ENCODE peak calls at places on chromosomes 2 and 18, in six cellular contexts. U is CD4-positive, alpha-beta memory T cell; H is GM23248; N is cardiac muscle cell; Q is breast epithelium; A is IMR-90. J is an unnamed sample. For H3K9me3 and H3K27me3, the result is how much of the 10 kb centered on the place peaks cover.

GRCh38 chr2:54609241-54609640 is 114.2 kb upstream of the EML6 start:
- DNase-seq in H (no peak), A (no peak), Q (no peak), N (no peak), U (no peak), J (no peak)

GRCh38 chr2:207334631-207335371 is 169.1 kb upstream of the KLF7 start:
- DNase-seq in U (no peak), N (peak), H (peak), Q (peak), A (peak), J (no peak)

GRCh38 chr2:236876642-236877041 is 209.0 kb upstream of the COPS8 start:
- DNase-seq in A (no peak), H (no peak), Q (no peak), N (no peak), U (no peak), J (no peak)

GRCh38 chr2:70203086-70203485 is 12.3 kb upstream of the C2orf42 start:
- DNase-seq in A (no peak), U (no peak), H (no peak), N (no peak), Q (no peak), J (no peak)

GRCh38 chr18:11883153-11883552 is 25.0 kb downstream of the MPPE1 start:
- DNase-seq in A (peak), H (no peak), Q (no peak), U (no peak), N (no peak), J (no peak)

GRCh38 chr2:53167227-53167626 is 600.4 kb upstream of the CHAC2 start:
- DNase-seq in Q (no peak), N (no peak), A (no peak), H (no peak), U (no peak), J (no peak)

GRCh38 chr2:57701391-57701791 is 345.2 kb upstream of the VRK2 start:
- DNase-seq in A (peak), Q (no peak), H (peak), U (no peak), N (no peak), J (no peak)

GRCh38 chr2:117832905-117833613 is 18.6 kb downstream of the DDX18 start:
- DNase-seq in H (peak), N (peak), U (no peak), Q (no peak), A (peak), J (no peak)

GRCh38 chr2:20582600-20583221 is 68.2 kb downstream of the HS1BP3 start:
- DNase-seq in Q (no peak), H (no peak), U (no peak), A (no peak), N (no peak), J (no peak)

GRCh38 chr2:80335411-80335810 is 30.9 kb upstream of the LRRTM1 start:
- DNase-seq in U (no peak), N (no peak), Q (no peak), H (no peak), A (no peak), J (no peak)

GRCh38 chr2:117996525-117996924 is 17.3 kb downstream of the CCDC93 start:
- DNase-seq in A (no peak), U (no peak), N (no peak), Q (no peak), H (no peak), J (no peak)

GRCh38 chr2:227821043-227821942 is 7.7 kb downstream of the CCL20 start:
- DNase-seq in N (no peak), H (no peak), Q (no peak), A (no peak), U (no peak), J (no peak)

GRCh38 chr2:5691659-5692529 is at the start of gene SOX11:
- DNase-seq in Q (peak), H (peak), U (no peak), N (peak), A (peak), J (no peak)

GRCh38 chr2:12771154-12771553 is 54.4 kb downstream of the TRIB2 start:
- DNase-seq in A (no peak), N (no peak), H (no peak), Q (no peak), U (no peak), J (no peak)

GRCh38 chr18:10049721-10050120 is 135.9 kb downstream of the VAPA start:
- DNase-seq in Q (no peak), U (no peak), H (no peak), A (peak), N (peak), J (no peak)

GRCh38 chr2:235026137-235026536 is 74.3 kb downstream of the SH3BP4 start:
- DNase-seq in H (peak), U (no peak), N (peak), A (peak), Q (peak), J (no peak)

GRCh38 chr18:957829-958228 is 53.2 kb downstream of the ADCYAP1 start:
- DNase-seq in H (no peak), N (no peak), A (no peak), Q (no peak), U (no peak), J (no peak)

GRCh38 chr2:204255068-204255467 is 290.2 kb upstream of the PARD3B start:
- DNase-seq in N (no peak), H (no peak), Q (no peak), U (no peak), A (no peak), J (no peak)

GRCh38 chr2:233387225-233387624 is 32.9 kb downstream of the DGKD start:
- DNase-seq in N (peak), H (no peak), Q (no peak), U (no peak), A (no peak), J (no peak)

GRCh38 chr2:197870137-197870536 is 65.7 kb downstream of the PLCL1 start:
- DNase-seq in Q (no peak), H (no peak), N (no peak), A (no peak), U (no peak), J (no peak)

GRCh38 chr2:8234253-8234652 is 447.6 kb upstream of the ID2 start:
- DNase-seq in N (no peak), A (no peak), H (no peak), U (no peak), Q (no peak), J (no peak)

DNA sequence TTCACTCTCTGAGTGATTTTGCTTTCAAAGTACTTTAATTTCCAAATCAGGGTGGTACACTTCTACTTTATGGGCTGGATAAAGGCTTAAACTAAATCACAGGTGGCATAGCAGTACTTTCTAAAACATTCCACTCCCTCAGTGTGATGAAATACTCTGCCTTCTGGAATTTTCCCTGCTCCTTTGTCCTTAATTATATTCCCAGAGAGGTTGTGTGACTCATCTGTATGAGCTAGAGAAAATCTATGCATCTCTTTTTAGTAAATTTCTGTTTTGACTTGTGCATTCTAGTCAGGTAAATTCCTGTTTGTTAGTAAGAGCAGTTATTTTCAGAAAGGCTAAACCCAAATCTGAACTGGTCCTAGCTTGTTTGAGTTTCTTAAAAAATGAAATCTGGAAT is 29.0 kb upstream of the PLA2R1 start:
- DNase-seq in Q (no peak), U (no peak), N (peak), H (peak), A (peak), J (no peak)
- H3K9me3 ChIP-seq in Q (half or more), U (under half), N (under half), H (under half), A (under half), J (under half)

DNA sequence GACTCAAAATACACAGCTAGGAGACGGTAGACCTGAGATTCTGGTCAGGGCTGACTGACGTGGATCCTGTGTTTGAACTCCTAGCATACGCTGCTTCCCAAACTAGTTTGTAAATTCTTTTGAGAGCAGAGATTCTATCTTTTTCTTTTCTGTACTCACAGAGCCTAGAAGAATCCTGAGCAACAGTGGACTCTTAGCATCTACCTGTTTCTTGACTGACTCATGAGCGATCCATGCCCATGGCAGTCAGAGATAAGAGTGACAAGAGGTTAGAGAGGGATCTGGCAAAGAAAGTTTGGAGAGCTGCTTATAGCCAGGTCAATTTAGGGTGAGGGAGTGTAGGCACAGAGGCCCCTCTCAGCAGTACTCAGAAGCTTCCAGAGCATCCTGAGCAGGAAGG is 41.1 kb upstream of the PPP1CB start:
- DNase-seq in H (no peak), U (no peak), Q (no peak), A (no peak), N (no peak), J (no peak)
- H3K27me3 ChIP-seq in H (under half), U (under half), Q (under half), A (under half), N (under half), J (under half)

DNA sequence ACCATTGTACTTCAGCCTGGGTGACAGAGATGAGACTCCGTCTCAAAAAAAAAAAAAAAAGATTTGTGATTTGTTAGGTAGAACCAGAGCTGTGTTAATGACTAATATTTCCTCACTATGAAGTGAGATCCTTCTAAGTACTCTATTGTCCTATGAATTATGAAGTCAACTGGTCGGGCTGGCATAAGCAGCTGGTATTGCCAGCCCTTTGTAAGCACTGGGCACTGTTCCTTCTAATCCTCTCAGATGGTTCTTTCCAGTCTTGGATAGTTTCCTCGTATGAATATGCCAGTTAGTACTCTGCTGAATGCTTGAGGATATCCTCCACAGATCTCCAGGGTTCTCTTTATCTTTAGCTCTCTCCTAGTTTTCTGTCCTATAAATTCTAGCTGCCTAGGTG is 223.1 kb upstream of the SP5 start:
- DNase-seq in H (no peak), A (no peak), Q (peak), U (no peak), N (no peak), J (no peak)
- H3K27ac ChIP-seq in H (no peak), A (no peak), Q (peak), U (no peak), N (no peak), J (no peak)

GRCh38 chr2:174511580-174512260 is 24.9 kb upstream of the GPR155 start:
- DNase-seq in Q (no peak), H (no peak), N (no peak), A (no peak), U (no peak), J (no peak)
- H3K9me3 ChIP-seq in Q (under half), H (under half), N (under half), A (under half), U (under half), J (under half)

DNA sequence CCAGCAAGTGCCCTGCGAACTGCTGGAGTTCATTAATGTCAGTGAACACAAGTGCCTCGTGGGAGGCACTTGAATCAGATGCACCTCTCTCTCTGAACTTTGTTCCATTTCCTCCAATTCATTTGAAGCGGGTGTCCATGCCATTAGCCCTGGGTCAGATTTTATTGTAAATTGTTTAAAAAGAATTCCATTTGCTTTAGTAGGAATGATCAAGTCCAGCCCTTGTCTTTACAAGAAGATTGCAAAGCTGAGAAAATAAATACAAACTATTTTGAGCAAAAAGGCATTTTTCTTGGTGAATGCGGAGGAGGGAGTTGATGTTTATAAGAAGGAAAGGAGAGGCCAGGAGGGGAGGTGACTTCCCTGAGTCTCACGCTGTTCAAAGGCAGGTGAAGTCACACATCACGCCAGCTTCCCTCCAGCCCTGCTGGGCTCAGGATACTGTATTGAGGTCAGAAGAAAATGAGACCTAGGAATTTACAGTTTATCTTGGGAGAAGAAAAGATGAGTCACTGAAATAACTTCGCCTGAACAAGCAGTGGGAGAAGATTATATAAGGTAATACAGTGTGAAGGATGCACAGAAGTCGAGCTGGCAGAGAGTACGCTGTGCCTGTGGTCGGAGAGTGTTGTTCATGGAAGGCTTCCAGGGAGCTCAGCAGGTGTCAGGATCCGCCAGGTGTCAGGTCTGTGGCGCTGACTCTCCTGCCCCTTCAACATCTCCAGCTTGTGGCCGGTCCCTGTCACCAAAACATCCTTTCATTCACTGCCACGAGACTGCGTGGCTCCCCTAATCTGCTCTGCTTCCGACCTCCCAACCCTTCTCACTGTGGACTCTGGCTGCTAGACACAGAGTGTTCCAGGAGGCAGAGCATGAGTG is 36.5 kb downstream of the EFR3B start:
- DNase-seq in A (peak), Q (peak), H (peak), U (no peak), N (peak), J (no peak)
- H3K27me3 ChIP-seq in A (under half), Q (under half), H (under half), U (under half), N (under half), J (under half)

GRCh38 chr2:11377915-11378649 is 33.6 kb upstream of the ROCK2 start:
- DNase-seq in A (peak), N (peak), H (no peak), U (no peak), Q (no peak), J (no peak)
- H3K27ac ChIP-seq in A (peak), N (peak), H (no peak), U (no peak), Q (no peak), J (no peak)

GRCh38 chr2:124975224-124975623 is 950.1 kb downstream of the CNTNAP5 start:
- DNase-seq in H (no peak), N (no peak), A (no peak), U (no peak), Q (no peak), J (no peak)

GRCh38 chr2:124978597-124978996 is 953.5 kb downstream of the CNTNAP5 start:
- DNase-seq in Q (no peak), U (no peak), H (no peak), A (no peak), N (peak), J (no peak)

GRCh38 chr2:124970065-124970464 is 945.0 kb downstream of the CNTNAP5 start:
- DNase-seq in H (no peak), Q (no peak), N (no peak), A (no peak), U (no peak), J (no peak)

GRCh38 chr2:124973396-124973795 is 948.3 kb downstream of the CNTNAP5 start:
- DNase-seq in N (no peak), U (no peak), Q (no peak), H (no peak), A (no peak), J (no peak)

DNA sequence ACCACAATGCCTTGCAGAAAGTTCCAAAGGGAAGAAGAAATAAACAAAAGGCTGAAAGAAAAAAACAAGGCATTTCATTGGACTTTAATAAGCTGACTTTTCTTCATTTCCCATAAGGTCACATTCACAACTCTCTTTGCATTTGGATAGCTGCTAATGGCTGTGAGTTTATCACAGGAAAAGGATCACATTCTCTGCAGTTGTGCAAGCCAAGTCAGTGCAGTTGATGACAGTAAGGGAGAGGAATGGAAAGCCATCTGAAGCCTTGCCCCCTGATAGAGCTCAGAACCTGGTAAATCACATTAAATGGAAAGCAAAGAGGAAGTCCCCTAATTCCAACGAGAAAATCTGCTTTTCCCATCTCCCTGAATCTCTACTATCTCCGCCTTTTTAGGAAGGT is 950.6 kb downstream of the CNTNAP5 start:
- DNase-seq in H (no peak), Q (no peak), A (no peak), U (no peak), N (peak), J (no peak)
- H3K9me3 ChIP-seq in H (under half), Q (under half), A (under half), U (under half), N (under half), J (under half)

GRCh38 chr2:218887079-218887478 is 6.4 kb downstream of the WNT10A start:
- DNase-seq in Q (no peak), N (no peak), A (no peak), H (no peak), U (no peak), J (no peak)

GRCh38 chr2:218890369-218890768 is 9.7 kb downstream of the WNT10A start:
- DNase-seq in Q (no peak), U (no peak), A (no peak), H (no peak), N (no peak), J (no peak)

GRCh38 chr2:218888341-218888740 is 7.7 kb downstream of the WNT10A start:
- DNase-seq in H (no peak), N (no peak), A (no peak), U (no peak), Q (no peak), J (no peak)

GRCh38 chr2:218891275-218892135 is 10.9 kb downstream of the WNT10A start:
- DNase-seq in U (no peak), Q (no peak), N (no peak), A (no peak), H (no peak), J (no peak)

DNA sequence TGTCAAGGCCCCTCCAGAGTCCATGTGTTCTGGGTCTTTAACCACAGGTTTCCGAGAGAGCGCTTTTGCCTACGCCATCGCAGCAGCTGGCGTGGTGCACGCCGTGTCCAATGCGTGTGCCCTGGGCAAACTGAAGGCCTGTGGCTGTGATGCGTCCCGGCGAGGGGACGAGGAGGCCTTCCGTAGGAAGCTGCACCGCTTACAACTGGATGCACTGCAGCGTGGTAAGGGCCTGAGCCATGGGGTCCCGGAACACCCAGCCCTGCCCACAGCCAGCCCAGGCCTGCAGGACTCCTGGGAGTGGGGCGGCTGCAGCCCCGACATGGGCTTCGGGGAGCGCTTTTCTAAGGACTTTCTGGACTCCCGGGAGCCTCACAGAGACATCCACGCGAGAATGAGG is 9.3 kb downstream of the WNT10A start:
- DNase-seq in N (no peak), U (no peak), H (no peak), Q (no peak), A (no peak), J (no peak)
- H3K27me3 ChIP-seq in N (half or more), U (under half), H (under half), Q (under half), A (half or more), J (under half)